ENCODE peak calls at places on chromosome 20, in five cellular contexts. One of them, this sample, is unnamed.

GRCh38 chr20:49696594-49696993 is 17.1 kb downstream of the B4GALT5 start:
- DNase-seq in DMS 273 treated with DMSO at 0.1 percent for 48 hours: no peak
- DNase-seq in CD8-positive, alpha-beta T cell: no peak
- DNase-seq in T-helper 2 cell: no peak
- DNase-seq in NCI-H1694: no peak
- DNase-seq in this sample: no peak

GRCh38 chr20:19682249-19682648 is 75.8 kb upstream of the RIN2 start:
- DNase-seq in DMS 273 treated with DMSO at 0.1 percent for 48 hours: no peak
- DNase-seq in NCI-H1694: no peak
- DNase-seq in T-helper 2 cell: no peak
- DNase-seq in CD8-positive, alpha-beta T cell: no peak
- DNase-seq in this sample: no peak

GRCh38 chr20:36493013-36493800 is 48.1 kb upstream of the MYL9 start:
- DNase-seq in CD8-positive, alpha-beta T cell: no peak
- DNase-seq in NCI-H1694: no peak
- DNase-seq in DMS 273 treated with DMSO at 0.1 percent for 48 hours: no peak
- DNase-seq in T-helper 2 cell: no peak
- DNase-seq in this sample: no peak

GRCh38 chr20:34522969-34523871 is 7.0 kb downstream of the DYNLRB1 start:
- DNase-seq in DMS 273 treated with DMSO at 0.1 percent for 48 hours: peak
- DNase-seq in T-helper 2 cell: peak
- DNase-seq in CD8-positive, alpha-beta T cell: peak
- DNase-seq in NCI-H1694: peak
- DNase-seq in this sample: no peak

GRCh38 chr20:24951536-24952047 is 2.5 kb downstream of the CST7 start:
- DNase-seq in CD8-positive, alpha-beta T cell: peak
- DNase-seq in NCI-H1694: no peak
- DNase-seq in T-helper 2 cell: no peak
- DNase-seq in DMS 273 treated with DMSO at 0.1 percent for 48 hours: no peak
- DNase-seq in this sample: no peak

GRCh38 chr20:11324990-11325389 is 592.7 kb upstream of the BTBD3 start:
- DNase-seq in DMS 273 treated with DMSO at 0.1 percent for 48 hours: no peak
- DNase-seq in NCI-H1694: no peak
- DNase-seq in T-helper 2 cell: no peak
- DNase-seq in CD8-positive, alpha-beta T cell: no peak
- DNase-seq in this sample: no peak

GRCh38 chr20:53322651-53323050 is 271.0 kb downstream of the ZNF217 start:
- DNase-seq in T-helper 2 cell: no peak
- DNase-seq in DMS 273 treated with DMSO at 0.1 percent for 48 hours: no peak
- DNase-seq in CD8-positive, alpha-beta T cell: no peak
- DNase-seq in NCI-H1694: no peak
- DNase-seq in this sample: no peak

GRCh38 chr20:32465092-32465900 is 107.2 kb downstream of the ASXL1 start:
- DNase-seq in NCI-H1694: no peak
- DNase-seq in CD8-positive, alpha-beta T cell: no peak
- DNase-seq in DMS 273 treated with DMSO at 0.1 percent for 48 hours: no peak
- DNase-seq in T-helper 2 cell: no peak
- DNase-seq in this sample: no peak

GRCh38 chr20:50027611-50028105 is 44.9 kb downstream of the SNAI1 start:
- DNase-seq in CD8-positive, alpha-beta T cell: no peak
- DNase-seq in T-helper 2 cell: no peak
- DNase-seq in NCI-H1694: no peak
- DNase-seq in DMS 273 treated with DMSO at 0.1 percent for 48 hours: no peak
- DNase-seq in this sample: no peak

GRCh38 chr20:11092151-11092550 is 418.4 kb upstream of the JAG1 start:
- DNase-seq in NCI-H1694: no peak
- DNase-seq in CD8-positive, alpha-beta T cell: no peak
- DNase-seq in T-helper 2 cell: no peak
- DNase-seq in DMS 273 treated with DMSO at 0.1 percent for 48 hours: no peak
- DNase-seq in this sample: no peak

GRCh38 chr20:5913166-5913565 is 37.2 kb downstream of the TRMT6 start:
- DNase-seq in NCI-H1694: no peak
- DNase-seq in DMS 273 treated with DMSO at 0.1 percent for 48 hours: no peak
- DNase-seq in CD8-positive, alpha-beta T cell: no peak
- DNase-seq in T-helper 2 cell: no peak
- DNase-seq in this sample: no peak

GRCh38 chr20:3735768-3736167 is 3.3 kb downstream of the HSPA12B start:
- DNase-seq in CD8-positive, alpha-beta T cell: no peak
- DNase-seq in NCI-H1694: no peak
- DNase-seq in T-helper 2 cell: no peak
- DNase-seq in DMS 273 treated with DMSO at 0.1 percent for 48 hours: no peak
- DNase-seq in this sample: no peak

GRCh38 chr20:51553897-51554504 is 11.5 kb upstream of the NFATC2 start:
- DNase-seq in DMS 273 treated with DMSO at 0.1 percent for 48 hours: no peak
- DNase-seq in CD8-positive, alpha-beta T cell: no peak
- DNase-seq in NCI-H1694: no peak
- DNase-seq in T-helper 2 cell: no peak
- DNase-seq in this sample: no peak

GRCh38 chr20:33687370-33687915 is 1.3 kb upstream of the E2F1 start:
- DNase-seq in T-helper 2 cell: no peak
- DNase-seq in CD8-positive, alpha-beta T cell: no peak
- DNase-seq in NCI-H1694: no peak
- DNase-seq in DMS 273 treated with DMSO at 0.1 percent for 48 hours: no peak
- DNase-seq in this sample: no peak

GRCh38 chr20:7926767-7927166 is 13.5 kb downstream of the HAO1 start:
- DNase-seq in NCI-H1694: no peak
- DNase-seq in DMS 273 treated with DMSO at 0.1 percent for 48 hours: no peak
- DNase-seq in CD8-positive, alpha-beta T cell: no peak
- DNase-seq in T-helper 2 cell: no peak
- DNase-seq in this sample: no peak

This sample was measured in NCI-H1930.